ENCODE peak calls at places on chromosomes 12 and 14, in six cellular contexts. One of them, this sample, is unnamed.

GRCh38 chr14:77022219-77022852 is 6.2 kb downstream of the IRF2BPL start:
- DNase-seq in AG04449: no peak
- DNase-seq in foreskin fibroblast: no peak
- DNase-seq in Calu3: no peak
- DNase-seq in Caco-2: no peak
- DNase-seq in AG10803: no peak
- DNase-seq in this sample: no peak

GRCh38 chr14:76203086-76204001 is 51.6 kb downstream of the GPATCH2L start:
- DNase-seq in AG10803: peak
- DNase-seq in Caco-2: no peak
- DNase-seq in Calu3: peak
- DNase-seq in AG04449: peak
- DNase-seq in foreskin fibroblast: peak
- DNase-seq in this sample: peak

GRCh38 chr12:55818140-55818728 is 393 bp downstream of the ORMDL2 start:
- DNase-seq in Calu3: no peak
- DNase-seq in Caco-2: no peak
- DNase-seq in AG10803: no peak
- DNase-seq in foreskin fibroblast: no peak
- DNase-seq in AG04449: no peak
- DNase-seq in this sample: no peak

GRCh38 chr12:68809190-68810026 is 1.4 kb downstream of the MDM2 start:
- DNase-seq in Calu3: no peak
- DNase-seq in AG04449: no peak
- DNase-seq in AG10803: peak
- DNase-seq in Caco-2: no peak
- DNase-seq in foreskin fibroblast: no peak
- DNase-seq in this sample: no peak

GRCh38 chr12:70609203-70609602 is 28.0 kb downstream of the PTPRB start:
- DNase-seq in Calu3: peak
- DNase-seq in AG04449: no peak
- DNase-seq in Caco-2: no peak
- DNase-seq in foreskin fibroblast: no peak
- DNase-seq in AG10803: peak
- DNase-seq in this sample: no peak

GRCh38 chr12:113266106-113266895 is 45.0 kb downstream of the TPCN1 start:
- DNase-seq in Calu3: no peak
- DNase-seq in AG10803: no peak
- DNase-seq in Caco-2: no peak
- DNase-seq in AG04449: no peak
- DNase-seq in foreskin fibroblast: no peak
- DNase-seq in this sample: no peak

GRCh38 chr12:53218551-53219114 is 11.6 kb upstream of the ITGB7 start:
- DNase-seq in Calu3: no peak
- DNase-seq in AG04449: no peak
- DNase-seq in AG10803: peak
- DNase-seq in foreskin fibroblast: no peak
- DNase-seq in Caco-2: no peak
- DNase-seq in this sample: no peak

GRCh38 chr12:57793920-57794319 is 11.3 kb downstream of the TSFM start:
- DNase-seq in foreskin fibroblast: peak
- DNase-seq in AG10803: peak
- DNase-seq in AG04449: peak
- DNase-seq in Caco-2: no peak
- DNase-seq in Calu3: no peak
- DNase-seq in this sample: no peak

GRCh38 chr12:23631991-23632390 is 317.5 kb downstream of the SOX5 start:
- DNase-seq in Calu3: no peak
- DNase-seq in AG10803: no peak
- DNase-seq in Caco-2: no peak
- DNase-seq in AG04449: no peak
- DNase-seq in foreskin fibroblast: no peak
- DNase-seq in this sample: no peak

GRCh38 chr14:63988579-63988978 is 135.8 kb downstream of the SYNE2 start:
- DNase-seq in AG04449: no peak
- DNase-seq in foreskin fibroblast: no peak
- DNase-seq in AG10803: no peak
- DNase-seq in Caco-2: no peak
- DNase-seq in Calu3: no peak
- DNase-seq in this sample: no peak

GRCh38 chr14:101230161-101230850 is 326.8 kb upstream of the RTL1 start:
- DNase-seq in Calu3: no peak
- DNase-seq in AG04449: no peak
- DNase-seq in Caco-2: peak
- DNase-seq in AG10803: no peak
- DNase-seq in foreskin fibroblast: no peak
- DNase-seq in this sample: no peak
- TF ChIP-seq CTCF in Calu3: no peak
- TF ChIP-seq CTCF in AG04449: no peak
- TF ChIP-seq CTCF in Caco-2: no peak
- TF ChIP-seq CTCF in AG10803: no peak
- TF ChIP-seq CTCF in foreskin fibroblast: no peak
- TF ChIP-seq CTCF in this sample: no peak

GRCh38 chr12:63779498-63780481 is at the start of gene RXYLT1:
- DNase-seq in Caco-2: peak
- DNase-seq in foreskin fibroblast: peak
- DNase-seq in Calu3: peak
- DNase-seq in AG04449: no peak
- DNase-seq in AG10803: peak
- DNase-seq in this sample: peak
- TF ChIP-seq CTCF in Caco-2: no peak
- TF ChIP-seq CTCF in foreskin fibroblast: no peak
- TF ChIP-seq CTCF in Calu3: no peak
- TF ChIP-seq CTCF in AG04449: no peak
- TF ChIP-seq CTCF in AG10803: no peak
- TF ChIP-seq CTCF in this sample: no peak

GRCh38 chr12:120884644-120885043 is 19.5 kb downstream of the SPPL3 start:
- DNase-seq in Caco-2: no peak
- DNase-seq in AG04449: no peak
- DNase-seq in foreskin fibroblast: no peak
- DNase-seq in Calu3: no peak
- DNase-seq in AG10803: no peak
- DNase-seq in this sample: no peak
- TF ChIP-seq CTCF in Caco-2: no peak
- TF ChIP-seq CTCF in AG04449: no peak
- TF ChIP-seq CTCF in foreskin fibroblast: no peak
- TF ChIP-seq CTCF in Calu3: no peak
- TF ChIP-seq CTCF in AG10803: no peak
- TF ChIP-seq CTCF in this sample: no peak

DNA sequence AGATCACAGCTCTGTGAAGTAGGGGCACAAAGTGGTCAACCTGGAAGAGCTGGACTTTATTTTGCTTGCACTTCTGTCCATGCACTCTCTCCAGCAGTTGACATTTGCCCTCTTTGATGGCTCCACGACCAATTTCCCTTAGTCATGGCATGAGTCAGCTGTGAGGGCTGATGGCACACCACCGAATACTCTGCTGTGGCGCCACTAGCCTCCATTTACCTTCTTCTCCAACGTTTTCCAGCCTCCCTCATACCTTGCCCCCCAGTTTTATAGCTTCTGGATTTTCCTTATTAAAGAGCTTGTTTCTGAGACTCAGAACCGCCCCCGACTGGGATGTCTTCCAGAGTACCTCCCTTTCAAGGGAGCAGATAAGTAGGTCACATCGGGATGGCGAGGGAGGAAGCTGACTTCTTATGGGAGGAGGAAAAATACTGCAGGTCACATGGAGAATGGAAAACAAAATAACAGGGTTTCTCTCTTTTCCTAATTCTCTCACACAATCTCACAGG is 17.6 kb downstream of the NINJ2 start:
- DNase-seq in foreskin fibroblast: peak
- DNase-seq in AG04449: no peak
- DNase-seq in Calu3: no peak
- DNase-seq in AG10803: peak
- DNase-seq in Caco-2: no peak
- DNase-seq in this sample: no peak
- TF ChIP-seq CTCF in foreskin fibroblast: no peak
- TF ChIP-seq CTCF in AG04449: no peak
- TF ChIP-seq CTCF in Calu3: no peak
- TF ChIP-seq CTCF in AG10803: no peak
- TF ChIP-seq CTCF in Caco-2: no peak
- TF ChIP-seq CTCF in this sample: no peak

GRCh38 chr14:30681752-30682355 is 59.7 kb downstream of the SCFD1 start:
- DNase-seq in Caco-2: no peak
- DNase-seq in AG04449: no peak
- DNase-seq in foreskin fibroblast: no peak
- DNase-seq in Calu3: no peak
- DNase-seq in AG10803: no peak
- DNase-seq in this sample: no peak
- TF ChIP-seq CTCF in Caco-2: peak
- TF ChIP-seq CTCF in AG04449: peak
- TF ChIP-seq CTCF in foreskin fibroblast: peak
- TF ChIP-seq CTCF in Calu3: peak
- TF ChIP-seq CTCF in AG10803: peak
- TF ChIP-seq CTCF in this sample: peak